ENCODE peak calls at places on chromosomes 1 and 21, in seven cellular contexts. One of them, this sample, is unnamed.

GRCh38 chr1:180507826-180508724 is 5.7 kb upstream of the ACBD6 start:
- DNase-seq in MM.1S: no peak
- DNase-seq in CD8-positive, alpha-beta T cell: no peak
- DNase-seq in gastrocnemius medialis: no peak
- DNase-seq in hepatocyte: no peak
- DNase-seq in AG04450: peak; percentile 85
- DNase-seq in tibial artery: no peak
- DNase-seq in this sample: no peak

GRCh38 chr1:36576118-36576517 is 93.4 kb upstream of the CSF3R start:
- DNase-seq in MM.1S: no peak
- DNase-seq in CD8-positive, alpha-beta T cell: peak; percentile 9
- DNase-seq in gastrocnemius medialis: peak; percentile 13
- DNase-seq in hepatocyte: peak; percentile 79
- DNase-seq in AG04450: no peak
- DNase-seq in tibial artery: peak; percentile 31
- DNase-seq in this sample: no peak

GRCh38 chr1:94316836-94317789 is 79.7 kb upstream of the ARHGAP29 start:
- DNase-seq in MM.1S: no peak
- DNase-seq in CD8-positive, alpha-beta T cell: no peak
- DNase-seq in gastrocnemius medialis: no peak
- DNase-seq in hepatocyte: peak; percentile 37
- DNase-seq in AG04450: no peak
- DNase-seq in tibial artery: no peak
- DNase-seq in this sample: no peak

GRCh38 chr1:21517660-21518480 is 8.6 kb downstream of the ALPL start:
- DNase-seq in MM.1S: no peak
- DNase-seq in CD8-positive, alpha-beta T cell: no peak
- DNase-seq in gastrocnemius medialis: no peak
- DNase-seq in hepatocyte: no peak
- DNase-seq in AG04450: no peak
- DNase-seq in tibial artery: no peak
- DNase-seq in this sample: peak; percentile 1

GRCh38 chr1:40132383-40133121 is 28.6 kb upstream of the RLF start:
- DNase-seq in MM.1S: no peak
- DNase-seq in CD8-positive, alpha-beta T cell: no peak
- DNase-seq in gastrocnemius medialis: no peak
- DNase-seq in hepatocyte: no peak
- DNase-seq in AG04450: no peak
- DNase-seq in tibial artery: no peak
- DNase-seq in this sample: no peak

GRCh38 chr1:64246294-64246917 is 43.0 kb downstream of the UBE2U start:
- DNase-seq in MM.1S: peak; percentile 41
- DNase-seq in CD8-positive, alpha-beta T cell: no peak
- DNase-seq in gastrocnemius medialis: no peak
- DNase-seq in hepatocyte: peak; percentile 64
- DNase-seq in AG04450: no peak
- DNase-seq in tibial artery: no peak
- DNase-seq in this sample: no peak

GRCh38 chr1:61337981-61338848 is 255.9 kb downstream of the NFIA start:
- DNase-seq in MM.1S: no peak
- DNase-seq in CD8-positive, alpha-beta T cell: no peak
- DNase-seq in gastrocnemius medialis: peak; percentile 81
- DNase-seq in hepatocyte: peak; percentile 78
- DNase-seq in AG04450: no peak
- DNase-seq in tibial artery: peak; percentile 81
- DNase-seq in this sample: peak; percentile 82

GRCh38 chr1:88350648-88351047 is 333.4 kb upstream of the PKN2 start:
- DNase-seq in MM.1S: no peak
- DNase-seq in CD8-positive, alpha-beta T cell: no peak
- DNase-seq in gastrocnemius medialis: no peak
- DNase-seq in hepatocyte: no peak
- DNase-seq in AG04450: no peak
- DNase-seq in tibial artery: no peak
- DNase-seq in this sample: no peak

GRCh38 chr1:243938146-243938676 is 88.2 kb upstream of the AKT3 start:
- DNase-seq in MM.1S: no peak
- DNase-seq in CD8-positive, alpha-beta T cell: no peak
- DNase-seq in gastrocnemius medialis: no peak
- DNase-seq in hepatocyte: no peak
- DNase-seq in AG04450: no peak
- DNase-seq in tibial artery: no peak
- DNase-seq in this sample: no peak

GRCh38 chr1:169113613-169114119 is 7.2 kb downstream of the ATP1B1 start:
- DNase-seq in MM.1S: no peak
- DNase-seq in CD8-positive, alpha-beta T cell: no peak
- DNase-seq in gastrocnemius medialis: peak; percentile 70
- DNase-seq in hepatocyte: no peak
- DNase-seq in AG04450: peak; percentile 72
- DNase-seq in tibial artery: no peak
- DNase-seq in this sample: no peak

GRCh38 chr1:203557958-203558760 is 64.2 kb downstream of the OPTC start:
- DNase-seq in MM.1S: no peak
- DNase-seq in CD8-positive, alpha-beta T cell: no peak
- DNase-seq in gastrocnemius medialis: peak; percentile 75
- DNase-seq in hepatocyte: peak; percentile 51
- DNase-seq in AG04450: peak; percentile 93
- DNase-seq in tibial artery: peak; percentile 84
- DNase-seq in this sample: peak; percentile 68

GRCh38 chr1:246418565-246419312 is 88.3 kb downstream of the SMYD3 start:
- DNase-seq in MM.1S: no peak
- DNase-seq in CD8-positive, alpha-beta T cell: no peak
- DNase-seq in gastrocnemius medialis: no peak
- DNase-seq in hepatocyte: no peak
- DNase-seq in AG04450: no peak
- DNase-seq in tibial artery: no peak
- DNase-seq in this sample: no peak

GRCh38 chr1:224357626-224358124 is 996 bp downstream of the CNIH4 start:
- DNase-seq in MM.1S: no peak
- DNase-seq in CD8-positive, alpha-beta T cell: no peak
- DNase-seq in gastrocnemius medialis: no peak
- DNase-seq in hepatocyte: peak; percentile 35
- DNase-seq in AG04450: no peak
- DNase-seq in tibial artery: no peak
- DNase-seq in this sample: no peak

GRCh38 chr1:51443555-51443954 is 75.5 kb downstream of the EPS15 start:
- DNase-seq in MM.1S: no peak
- DNase-seq in CD8-positive, alpha-beta T cell: no peak
- DNase-seq in gastrocnemius medialis: no peak
- DNase-seq in hepatocyte: no peak
- DNase-seq in AG04450: no peak
- DNase-seq in tibial artery: no peak
- DNase-seq in this sample: no peak

GRCh38 chr21:17802568-17802967 is 16.6 kb downstream of the C21orf91 start:
- DNase-seq in MM.1S: no peak
- DNase-seq in CD8-positive, alpha-beta T cell: no peak
- DNase-seq in gastrocnemius medialis: no peak
- DNase-seq in hepatocyte: no peak
- DNase-seq in AG04450: peak; percentile 16
- DNase-seq in tibial artery: no peak
- DNase-seq in this sample: no peak

GRCh38 chr1:219713981-219714381 is 101.1 kb upstream of the ZC3H11B start:
- DNase-seq in MM.1S: peak; percentile 40
- DNase-seq in CD8-positive, alpha-beta T cell: no peak
- DNase-seq in gastrocnemius medialis: no peak
- DNase-seq in hepatocyte: no peak
- DNase-seq in AG04450: no peak
- DNase-seq in tibial artery: no peak
- DNase-seq in this sample: no peak

GRCh38 chr1:201896951-201897391 is 8.3 kb downstream of the SHISA4 start:
- DNase-seq in MM.1S: peak; percentile 69
- DNase-seq in CD8-positive, alpha-beta T cell: no peak
- DNase-seq in gastrocnemius medialis: no peak
- DNase-seq in hepatocyte: no peak
- DNase-seq in AG04450: no peak
- DNase-seq in tibial artery: peak; percentile 70
- DNase-seq in this sample: no peak

GRCh38 chr21:31576428-31576827 is 83.1 kb upstream of the SOD1 start:
- DNase-seq in MM.1S: no peak
- DNase-seq in CD8-positive, alpha-beta T cell: no peak
- DNase-seq in gastrocnemius medialis: no peak
- DNase-seq in hepatocyte: no peak
- DNase-seq in AG04450: no peak
- DNase-seq in tibial artery: no peak
- DNase-seq in this sample: no peak

GRCh38 chr21:37821791-37822450 is 94.3 kb downstream of the KCNJ6 start:
- DNase-seq in MM.1S: no peak
- DNase-seq in CD8-positive, alpha-beta T cell: no peak
- DNase-seq in gastrocnemius medialis: no peak
- DNase-seq in hepatocyte: no peak
- DNase-seq in AG04450: no peak
- DNase-seq in tibial artery: no peak
- DNase-seq in this sample: no peak

GRCh38 chr1:41476807-41477361 is 7.6 kb downstream of the EDN2 start:
- DNase-seq in MM.1S: no peak
- DNase-seq in CD8-positive, alpha-beta T cell: no peak
- DNase-seq in gastrocnemius medialis: peak; percentile 46
- DNase-seq in hepatocyte: no peak
- DNase-seq in AG04450: no peak
- DNase-seq in tibial artery: no peak
- DNase-seq in this sample: peak; percentile 92

GRCh38 chr1:174686213-174686612 is 238.4 kb downstream of the GPR52 start:
- DNase-seq in MM.1S: no peak
- DNase-seq in CD8-positive, alpha-beta T cell: no peak
- DNase-seq in gastrocnemius medialis: no peak
- DNase-seq in hepatocyte: no peak
- DNase-seq in AG04450: no peak
- DNase-seq in tibial artery: no peak
- DNase-seq in this sample: no peak

DNA sequence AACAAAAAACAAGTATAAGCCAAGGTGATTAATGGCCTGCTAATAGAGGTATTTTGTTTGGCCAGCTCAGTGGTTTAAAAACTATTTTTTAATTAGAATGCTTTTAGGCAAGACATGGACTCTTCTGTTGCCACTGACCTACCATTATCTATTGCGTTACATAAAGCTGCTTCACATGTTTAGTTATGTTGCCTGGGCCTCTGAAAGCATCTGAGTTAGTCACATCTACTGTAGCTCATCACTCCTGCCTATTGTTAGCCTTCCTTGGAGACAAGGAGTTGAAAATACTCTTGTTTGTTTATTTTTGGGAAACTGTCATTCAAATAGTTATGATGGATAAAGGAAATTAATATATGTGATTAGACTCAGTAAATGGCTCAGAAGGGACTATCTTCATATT is 14.3 kb downstream of the DNAJB4 start:
- DNase-seq in MM.1S: no peak
- DNase-seq in CD8-positive, alpha-beta T cell: no peak
- DNase-seq in gastrocnemius medialis: no peak
- DNase-seq in hepatocyte: no peak
- DNase-seq in AG04450: no peak
- DNase-seq in tibial artery: no peak
- DNase-seq in this sample: no peak
- TF ChIP-seq CTCF in MM.1S: no peak
- TF ChIP-seq CTCF in CD8-positive, alpha-beta T cell: no peak
- TF ChIP-seq CTCF in gastrocnemius medialis: no peak
- TF ChIP-seq CTCF in hepatocyte: no peak
- TF ChIP-seq CTCF in AG04450: no peak
- TF ChIP-seq CTCF in tibial artery: no peak
- TF ChIP-seq CTCF in this sample: no peak

GRCh38 chr1:1403543-1404112 is 3.5 kb downstream of the MRPL20 start:
- DNase-seq in MM.1S: no peak
- DNase-seq in CD8-positive, alpha-beta T cell: no peak
- DNase-seq in gastrocnemius medialis: no peak
- DNase-seq in hepatocyte: no peak
- DNase-seq in AG04450: no peak
- DNase-seq in tibial artery: no peak
- DNase-seq in this sample: peak; percentile 43
- H3K4me3 ChIP-seq in MM.1S: no peak overlapping the region
- H3K4me3 ChIP-seq in CD8-positive, alpha-beta T cell: no peak overlapping the region
- H3K4me3 ChIP-seq in gastrocnemius medialis: no peak overlapping the region
- H3K4me3 ChIP-seq in hepatocyte: no peak overlapping the region
- H3K4me3 ChIP-seq in AG04450: no peak overlapping the region
- H3K4me3 ChIP-seq in tibial artery: no peak overlapping the region
- H3K4me3 ChIP-seq in this sample: no peak overlapping the region

GRCh38 chr21:41800425-41801186 is 33.8 kb upstream of the RIPK4 start:
- DNase-seq in MM.1S: no peak
- DNase-seq in CD8-positive, alpha-beta T cell: no peak
- DNase-seq in gastrocnemius medialis: no peak
- DNase-seq in hepatocyte: no peak
- DNase-seq in AG04450: no peak
- DNase-seq in tibial artery: no peak
- DNase-seq in this sample: no peak
- H3K27ac ChIP-seq in MM.1S: no peak overlapping the region
- H3K27ac ChIP-seq in CD8-positive, alpha-beta T cell: no peak overlapping the region
- H3K27ac ChIP-seq in gastrocnemius medialis: no peak overlapping the region
- H3K27ac ChIP-seq in hepatocyte: no peak overlapping the region
- H3K27ac ChIP-seq in AG04450: no peak overlapping the region
- H3K27ac ChIP-seq in tibial artery: no peak overlapping the region
- H3K27ac ChIP-seq in this sample: no peak overlapping the region

GRCh38 chr1:17295292-17295691 is 12.7 kb upstream of the PADI4 start:
- DNase-seq in MM.1S: no peak
- DNase-seq in CD8-positive, alpha-beta T cell: no peak
- DNase-seq in gastrocnemius medialis: no peak
- DNase-seq in hepatocyte: no peak
- DNase-seq in AG04450: no peak
- DNase-seq in tibial artery: no peak
- DNase-seq in this sample: no peak

GRCh38 chr1:17290553-17290952 is 17.4 kb upstream of the PADI4 start:
- DNase-seq in MM.1S: no peak
- DNase-seq in CD8-positive, alpha-beta T cell: no peak
- DNase-seq in gastrocnemius medialis: no peak
- DNase-seq in hepatocyte: no peak
- DNase-seq in AG04450: no peak
- DNase-seq in tibial artery: no peak
- DNase-seq in this sample: no peak

GRCh38 chr1:17292299-17293198 is 15.4 kb upstream of the PADI4 start:
- DNase-seq in MM.1S: no peak
- DNase-seq in CD8-positive, alpha-beta T cell: no peak
- DNase-seq in gastrocnemius medialis: no peak
- DNase-seq in hepatocyte: no peak
- DNase-seq in AG04450: no peak
- DNase-seq in tibial artery: no peak
- DNase-seq in this sample: no peak

GRCh38 chr1:17289756-17290155 is 18.2 kb upstream of the PADI4 start:
- DNase-seq in MM.1S: no peak
- DNase-seq in CD8-positive, alpha-beta T cell: no peak
- DNase-seq in gastrocnemius medialis: no peak
- DNase-seq in hepatocyte: no peak
- DNase-seq in AG04450: no peak
- DNase-seq in tibial artery: no peak
- DNase-seq in this sample: no peak

DNA sequence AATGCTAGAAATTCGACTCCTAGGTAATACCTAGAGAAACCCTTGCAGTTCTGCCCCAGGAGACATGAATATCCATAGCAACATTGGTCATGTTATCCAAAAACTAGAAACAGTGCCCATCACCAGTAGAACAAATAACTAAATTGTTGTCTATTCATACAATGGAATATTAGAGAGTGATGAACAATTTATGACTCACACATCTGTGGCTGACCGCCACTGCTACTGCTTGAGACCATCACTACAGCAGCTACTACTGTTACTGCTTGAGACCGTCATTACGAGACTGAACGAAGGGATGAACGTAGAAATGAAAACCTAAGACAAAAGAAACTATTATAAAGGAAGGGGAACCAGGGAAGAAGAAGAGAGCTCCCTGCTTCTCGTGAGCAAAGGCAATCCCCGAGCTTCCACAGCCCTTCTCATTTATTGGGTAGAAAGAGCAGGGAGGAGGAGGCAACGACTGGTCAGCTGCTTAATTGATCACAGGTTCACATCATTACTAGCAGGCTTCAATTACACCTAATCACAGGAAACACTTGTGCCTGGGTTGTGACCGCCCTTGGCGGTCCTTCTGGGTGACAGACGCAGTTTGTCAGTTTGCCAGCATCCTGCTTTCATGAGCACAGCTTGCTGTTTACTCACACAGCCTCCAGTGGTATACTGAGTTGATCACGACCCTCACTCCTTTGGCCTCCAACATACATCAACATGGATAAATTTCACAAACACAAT is 14.1 kb upstream of the PADI4 start:
- DNase-seq in MM.1S: no peak
- DNase-seq in CD8-positive, alpha-beta T cell: no peak
- DNase-seq in gastrocnemius medialis: no peak
- DNase-seq in hepatocyte: no peak
- DNase-seq in AG04450: no peak
- DNase-seq in tibial artery: no peak
- DNase-seq in this sample: no peak
- TF ChIP-seq CTCF in MM.1S: no peak
- TF ChIP-seq CTCF in CD8-positive, alpha-beta T cell: no peak
- TF ChIP-seq CTCF in gastrocnemius medialis: no peak
- TF ChIP-seq CTCF in hepatocyte: no peak
- TF ChIP-seq CTCF in AG04450: no peak
- TF ChIP-seq CTCF in tibial artery: no peak
- TF ChIP-seq CTCF in this sample: no peak

This sample was measured in kidney.